ENCODE peak calls at places on chromosomes 11 and 22, in ten cellular contexts. K is body of pancreas, D is GM12864, O is AG04450, I is neural progenitor cell, U is cardiac muscle cell, X is fibroblast of mammary gland, V is coronary artery, T is cardiac fibroblast, Z is colonic mucosa. Y is an unnamed sample.

GRCh38 chr22:48180631-48181030 is 1418.2 kb downstream of the TBC1D22A start:
- DNase-seq in K (no peak), D (no peak), O (no peak), I (no peak), U (no peak), X (no peak), V (peak), T (no peak), Z (no peak), Y (no peak)

GRCh38 chr11:43819926-43820325 is 60.7 kb upstream of the ALKBH3 start:
- DNase-seq in K (no peak), D (no peak), O (no peak), I (no peak), U (no peak), X (no peak), V (no peak), T (no peak), Z (no peak), Y (no peak)

GRCh38 chr11:6705905-6706535 is 22.9 kb upstream of the MRPL17 start:
- DNase-seq in K (peak), D (no peak), O (no peak), I (peak), U (peak), X (peak), V (no peak), T (peak), Z (peak), Y (peak)

GRCh38 chr11:14645985-14646900 is 2.6 kb downstream of the PDE3B start:
- DNase-seq in K (no peak), D (no peak), O (no peak), I (no peak), U (peak), X (no peak), V (no peak), T (no peak), Z (no peak), Y (no peak)

GRCh38 chr11:130094614-130095013 is 24.9 kb downstream of the APLP2 start:
- DNase-seq in K (no peak), D (no peak), O (no peak), I (no peak), U (no peak), X (no peak), V (no peak), T (no peak), Z (no peak), Y (no peak)

GRCh38 chr11:116182356-116182966 is 590.3 kb downstream of the BUD13 start:
- DNase-seq in K (no peak), D (no peak), O (no peak), I (no peak), U (no peak), X (no peak), V (no peak), T (no peak), Z (no peak), Y (no peak)

GRCh38 chr22:45919504-45920286 is 57.3 kb downstream of the WNT7B start:
- DNase-seq in K (peak), D (no peak), O (no peak), I (no peak), U (no peak), X (no peak), V (no peak), T (no peak), Z (no peak), Y (no peak)

GRCh38 chr22:33659423-33659822 is 260.9 kb downstream of the LARGE1 start:
- DNase-seq in K (no peak), D (no peak), O (no peak), I (no peak), U (peak), X (peak), V (no peak), T (peak), Z (no peak), Y (no peak)

GRCh38 chr11:46075928-46076327 is 45.3 kb downstream of the PHF21A start:
- DNase-seq in K (no peak), D (no peak), O (no peak), I (no peak), U (no peak), X (no peak), V (no peak), T (no peak), Z (no peak), Y (no peak)

GRCh38 chr11:128488471-128488870 is 98.9 kb downstream of the ETS1 start:
- DNase-seq in K (no peak), D (no peak), O (peak), I (no peak), U (peak), X (peak), V (no peak), T (peak), Z (no peak), Y (no peak)

DNA sequence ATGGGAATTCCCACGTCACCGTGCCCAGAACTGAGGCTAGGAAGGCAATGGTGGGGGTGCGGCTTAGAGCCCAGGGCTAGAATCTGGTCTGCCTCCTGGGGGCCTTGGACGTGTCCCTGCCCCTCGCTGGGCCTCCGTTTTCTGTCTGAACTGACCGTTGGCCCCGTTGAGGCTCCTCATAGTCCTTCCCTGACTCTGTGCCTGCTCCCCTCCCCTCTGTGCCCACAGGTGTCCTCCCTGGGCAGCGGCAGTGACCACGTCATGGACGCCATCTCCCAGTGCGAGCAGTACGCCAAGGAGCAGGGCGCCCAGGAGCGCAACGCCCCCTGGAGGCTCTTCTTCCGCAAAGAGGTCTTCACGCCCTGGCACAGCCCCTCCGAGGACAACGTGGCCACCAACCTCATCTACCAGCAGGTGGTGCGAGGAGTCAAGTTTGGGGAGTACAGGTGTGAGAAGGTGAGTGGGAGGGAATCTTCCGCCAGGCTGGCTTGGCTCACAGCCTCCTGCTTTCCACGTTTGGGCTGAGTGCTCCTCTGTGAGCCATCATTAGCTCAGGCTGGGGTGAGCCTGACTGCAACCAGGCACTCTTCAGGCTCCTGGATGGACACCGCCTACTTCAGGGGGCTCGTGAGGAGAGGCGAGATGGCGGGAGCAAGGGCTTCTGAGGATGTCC is 63.9 kb downstream of the MYO7A start:
- DNase-seq in K (peak), D (peak), O (no peak), I (peak), U (peak), X (peak), V (no peak), T (peak), Z (peak), Y (peak)
- H3K4me3 ChIP-seq in K (no peak), D (no peak), O (no peak), I (peak), U (no peak), X (peak), V (no peak), T (peak), Z (peak), Y (peak)

DNA sequence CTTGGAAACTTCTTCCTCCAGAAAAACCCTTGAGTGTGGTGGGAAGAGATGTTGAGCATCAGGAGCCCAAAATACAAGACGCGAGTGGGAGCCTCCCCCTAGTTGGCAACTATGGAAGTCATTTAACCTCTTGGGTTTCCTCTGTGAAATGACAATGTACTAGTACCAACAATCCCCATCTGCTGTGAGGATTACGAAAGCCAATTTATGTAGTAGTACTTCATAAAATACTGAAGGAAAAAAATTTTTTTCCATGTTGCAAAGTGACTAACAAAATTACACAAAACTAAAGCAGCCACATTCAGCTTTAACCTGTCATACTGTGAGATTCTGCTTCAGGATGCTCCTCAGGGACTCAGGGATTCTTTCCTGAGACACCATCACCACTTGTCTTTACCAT is 595 bp upstream of the SLC25A17 start:
- DNase-seq in K (no peak), D (no peak), O (no peak), I (peak), U (peak), X (peak), V (no peak), T (peak), Z (no peak), Y (no peak)
- H3K4me3 ChIP-seq in K (no peak), D (peak), O (peak), I (peak), U (peak), X (peak), V (peak), T (peak), Z (peak), Y (peak)

DNA sequence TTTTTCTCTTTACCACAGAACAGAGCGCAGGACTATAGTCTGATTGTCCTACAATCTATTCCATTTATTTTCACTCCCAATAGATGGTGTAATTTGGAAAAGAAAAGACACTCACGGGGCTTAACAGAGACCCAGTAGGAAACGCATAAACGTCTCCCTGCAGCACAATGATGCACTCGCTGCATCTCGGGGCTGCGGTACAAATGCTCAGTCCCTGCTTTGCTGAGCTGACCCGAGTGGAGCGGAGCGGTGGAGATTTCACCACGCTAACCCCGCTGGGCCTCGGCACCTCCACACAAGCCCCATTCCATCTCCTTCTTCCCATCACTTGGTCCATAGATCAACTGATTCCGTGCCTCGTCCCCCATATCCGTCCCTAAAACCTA is 1.5 kb downstream of the FEZ1 start:
- DNase-seq in K (no peak), D (no peak), O (no peak), I (peak), U (peak), X (no peak), V (no peak), T (no peak), Z (no peak), Y (no peak)
- H3K4me3 ChIP-seq in K (no peak), D (peak), O (peak), I (peak), U (peak), X (peak), V (peak), T (peak), Z (peak), Y (peak)

GRCh38 chr22:31218565-31219262 is 6.6 kb downstream of the LIMK2 start:
- DNase-seq in K (no peak), D (no peak), O (no peak), I (peak), U (no peak), X (no peak), V (no peak), T (no peak), Z (peak), Y (no peak)

GRCh38 chr22:31217890-31218287 is 5.8 kb downstream of the LIMK2 start:
- DNase-seq in K (no peak), D (no peak), O (no peak), I (no peak), U (peak), X (no peak), V (no peak), T (peak), Z (no peak), Y (no peak)

GRCh38 chr22:31223786-31224191 is 11.7 kb downstream of the LIMK2 start:
- DNase-seq in K (no peak), D (no peak), O (no peak), I (no peak), U (no peak), X (no peak), V (no peak), T (no peak), Z (no peak), Y (no peak)

DNA sequence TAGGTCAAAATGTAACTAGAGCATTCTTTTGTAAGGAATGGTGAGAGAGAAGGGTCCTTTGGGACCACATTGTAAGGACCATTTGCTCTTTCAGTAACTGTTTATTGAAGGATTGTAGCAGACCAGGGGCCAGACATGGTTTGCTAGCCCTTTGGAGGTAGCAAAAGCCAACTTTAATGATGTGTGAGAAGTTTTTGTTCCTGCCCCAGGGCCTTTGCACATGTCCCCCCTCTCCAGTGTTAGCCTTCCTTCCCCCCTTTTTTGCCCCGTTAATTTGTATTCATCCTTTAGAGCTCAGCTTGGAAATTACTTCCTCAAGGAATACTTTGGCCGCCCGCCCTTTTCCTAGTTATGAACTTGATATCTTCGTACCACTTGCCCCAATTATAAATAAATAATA is 9.0 kb downstream of the LIMK2 start:
- DNase-seq in K (no peak), D (no peak), O (no peak), I (no peak), U (no peak), X (no peak), V (no peak), T (no peak), Z (no peak), Y (no peak)
- H3K4me3 ChIP-seq in K (no peak), D (no peak), O (no peak), I (no peak), U (no peak), X (no peak), V (no peak), T (no peak), Z (no peak), Y (no peak)

GRCh38 chr22:22746061-22746962 is 101.9 kb downstream of the GGTLC2 start:
- DNase-seq in K (no peak), D (no peak), O (no peak), I (no peak), U (no peak), X (no peak), V (no peak), T (no peak), Z (no peak), Y (no peak)
- H3K4me3 ChIP-seq in K (no peak), D (no peak), O (no peak), I (no peak), U (no peak), X (no peak), V (no peak), T (no peak), Z (no peak), Y (no peak)

GRCh38 chr11:20027546-20028014 is 132.7 kb downstream of the DBX1 start:
- DNase-seq in K (no peak), D (no peak), O (no peak), I (no peak), U (no peak), X (no peak), V (no peak), T (no peak), Z (no peak), Y (no peak)
- H3K4me3 ChIP-seq in K (no peak), D (no peak), O (no peak), I (peak), U (peak), X (no peak), V (no peak), T (no peak), Z (no peak), Y (no peak)

GRCh38 chr22:50624347-50625130 is 3.4 kb downstream of the ARSA start:
- DNase-seq in K (no peak), D (no peak), O (no peak), I (no peak), U (no peak), X (no peak), V (no peak), T (no peak), Z (no peak), Y (peak)

GRCh38 chr22:50620861-50621490 is 7.0 kb downstream of the ARSA start:
- DNase-seq in K (peak), D (peak), O (no peak), I (no peak), U (no peak), X (peak), V (no peak), T (no peak), Z (peak), Y (peak)

GRCh38 chr22:50621491-50621880 is 6.5 kb downstream of the ARSA start:
- DNase-seq in K (no peak), D (peak), O (no peak), I (no peak), U (no peak), X (no peak), V (no peak), T (no peak), Z (no peak), Y (peak)

GRCh38 chr22:50621948-50622722 is 5.8 kb downstream of the ARSA start:
- DNase-seq in K (peak), D (no peak), O (no peak), I (peak), U (no peak), X (no peak), V (no peak), T (no peak), Z (peak), Y (peak)

GRCh38 chr22:50622723-50623327 is 5.1 kb downstream of the ARSA start:
- DNase-seq in K (peak), D (no peak), O (no peak), I (no peak), U (no peak), X (no peak), V (no peak), T (no peak), Z (peak), Y (peak)
- H3K4me3 ChIP-seq in K (no peak), D (no peak), O (no peak), I (no peak), U (no peak), X (no peak), V (no peak), T (no peak), Z (no peak), Y (no peak)

DNA sequence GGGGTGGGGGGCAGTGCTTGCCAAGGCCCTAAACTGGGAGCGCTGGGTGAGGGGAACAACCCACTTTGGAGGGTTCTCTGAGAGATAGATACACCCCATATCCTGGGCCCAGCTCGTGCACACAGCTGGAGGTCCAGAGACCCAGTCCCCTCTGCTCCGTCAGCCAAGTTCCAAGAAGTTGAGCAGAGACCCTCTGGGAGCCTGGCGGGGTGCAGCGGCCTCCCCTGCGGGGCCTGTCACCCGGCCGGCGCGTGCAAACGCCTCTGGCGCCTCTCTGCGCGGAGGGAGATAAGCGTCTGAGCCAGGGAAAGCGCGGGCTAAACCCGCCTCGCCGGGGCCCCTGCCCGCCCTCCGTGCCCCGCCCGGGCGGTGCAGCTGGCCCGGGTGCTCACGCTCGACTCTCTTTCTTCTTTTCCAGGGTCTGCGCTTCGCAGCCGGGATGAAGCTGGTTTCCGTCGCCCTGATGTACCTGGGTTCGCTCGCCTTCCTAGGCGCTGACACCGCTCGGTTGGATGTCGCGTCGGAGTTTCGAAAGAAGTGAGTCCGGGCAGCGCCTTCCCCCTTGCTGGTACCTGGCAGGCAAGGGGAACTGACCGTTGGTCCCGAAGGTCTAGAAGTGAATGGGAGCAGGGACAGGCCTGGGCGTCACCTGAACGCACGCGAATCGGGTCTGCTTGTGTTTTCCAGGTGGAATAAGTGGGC is 540 bp downstream of the ADM start:
- DNase-seq in K (peak), D (no peak), O (no peak), I (peak), U (peak), X (no peak), V (no peak), T (peak), Z (peak), Y (peak)
- H3K4me3 ChIP-seq in K (peak), D (peak), O (peak), I (peak), U (peak), X (peak), V (peak), T (peak), Z (peak), Y (peak)